ENCODE peak calls at places on chromosomes 13 and 19, in six cellular contexts. D is fibroblast of the aortic adventitia, W is heart right ventricle, A is OCI-LY7, E is ascending aorta, V is IMR-90. G is an unnamed sample.

GRCh38 chr13:114019367-114019766 is 45.5 kb upstream of the C13orf46 start:
- DNase-seq in D (no peak), W (no peak), A (peak; percentile 75), E (no peak), V (no peak), G (no peak)

GRCh38 chr13:58855283-58855682 is 1223.7 kb downstream of the PCDH17 start:
- DNase-seq in D (no peak), W (no peak), A (no peak), E (no peak), V (no peak), G (no peak)

GRCh38 chr19:52600639-52601024 is 30.5 kb downstream of the ZNF701 start:
- DNase-seq in D (no peak), W (no peak), A (peak; percentile 35), E (no peak), V (peak; percentile 3), G (peak; percentile 22)

GRCh38 chr19:5354403-5354802 is 13.8 kb upstream of the PTPRS start:
- DNase-seq in D (no peak), W (no peak), A (no peak), E (no peak), V (no peak), G (peak; percentile 55)

GRCh38 chr13:98059276-98059675 is 83.6 kb upstream of the FARP1 start:
- DNase-seq in D (no peak), W (no peak), A (no peak), E (no peak), V (no peak), G (no peak)

GRCh38 chr19:42113641-42114348 is 18.5 kb downstream of the POU2F2 start:
- DNase-seq in D (peak; percentile 94), W (no peak), A (peak; percentile 95), E (peak; percentile 29), V (peak; percentile 99), G (peak; percentile 76)

GRCh38 chr13:29886446-29886845 is 36.0 kb upstream of the UBL3 start:
- DNase-seq in D (no peak), W (no peak), A (no peak), E (no peak), V (no peak), G (no peak)

GRCh38 chr13:83498486-83499190 is 383.6 kb downstream of the SLITRK1 start:
- DNase-seq in D (peak; percentile 10), W (no peak), A (no peak), E (no peak), V (peak; percentile 37), G (no peak)

GRCh38 chr19:1154731-1155351 is 19.2 kb downstream of the SBNO2 start:
- DNase-seq in D (peak; percentile 92), W (peak; percentile 82), A (no peak), E (peak; percentile 76), V (peak; percentile 86), G (no peak)

GRCh38 chr13:77222000-77222690 is 104.7 kb downstream of the MYCBP2 start:
- DNase-seq in D (no peak), W (no peak), A (no peak), E (no peak), V (no peak), G (no peak)

GRCh38 chr19:39127812-39128510 is 2.4 kb downstream of the PAK4 start:
- DNase-seq in D (no peak), W (no peak), A (no peak), E (no peak), V (no peak), G (no peak)

GRCh38 chr13:73754727-73755292 is 379.4 kb downstream of the KLF12 start:
- DNase-seq in D (peak; percentile 79), W (peak; percentile 51), A (peak; percentile 66), E (no peak), V (peak; percentile 70), G (peak; percentile 15)

GRCh38 chr13:46666727-46667456 is 113.9 kb downstream of the LRCH1 start:
- DNase-seq in D (no peak), W (peak; percentile 47), A (peak; percentile 45), E (no peak), V (no peak), G (no peak)

GRCh38 chr13:30847697-30848307 is 58.3 kb upstream of the MEDAG start:
- DNase-seq in D (peak; percentile 100), W (peak; percentile 38), A (no peak), E (peak; percentile 48), V (peak; percentile 99), G (no peak)

GRCh38 chr13:45341799-45342584 is 1.0 kb upstream of the TPT1 start:
- DNase-seq in D (peak; percentile 75), W (no peak), A (no peak), E (peak; percentile 31), V (no peak), G (peak; percentile 26)

GRCh38 chr19:36212895-36213294 is 1.6 kb downstream of the ZNF565 start:
- DNase-seq in D (no peak), W (no peak), A (no peak), E (no peak), V (no peak), G (no peak)

GRCh38 chr19:36213793-36214387 is 575 bp downstream of the ZNF565 start:
- DNase-seq in D (no peak), W (peak; percentile 7), A (no peak), E (peak; percentile 12), V (peak; percentile 45), G (no peak)

GRCh38 chr19:36210497-36210896 is 4.0 kb downstream of the ZNF565 start:
- DNase-seq in D (no peak), W (no peak), A (no peak), E (no peak), V (peak; percentile 10), G (no peak)

GRCh38 chr19:36215276-36216171 is 618 bp downstream of the ZNF146 start:
- DNase-seq in D (peak; percentile 45), W (no peak), A (peak; percentile 48), E (no peak), V (peak; percentile 62), G (no peak)

GRCh38 chr19:36214388-36215275 is at the start of the genes ZNF146 and ZNF565:
- DNase-seq in D (peak; percentile 98), W (peak; percentile 98), A (peak; percentile 100), E (peak; percentile 96), V (peak; percentile 98), G (peak; percentile 91)
- TF ChIP-seq CTCF in D (no peak), W (no peak), A (no peak), E (no peak), V (no peak), G (no peak)

GRCh38 chr19:55212447-55212846 is 3.1 kb upstream of the PTPRH start:
- DNase-seq in D (no peak), W (no peak), A (peak; percentile 87), E (no peak), V (no peak), G (no peak)

GRCh38 chr19:55213547-55213946 is 4.2 kb upstream of the PTPRH start:
- DNase-seq in D (no peak), W (no peak), A (no peak), E (no peak), V (no peak), G (no peak)

GRCh38 chr19:55220525-55220924 is 8.0 kb downstream of the TMEM86B start:
- DNase-seq in D (no peak), W (no peak), A (no peak), E (no peak), V (no peak), G (no peak)

DNA sequence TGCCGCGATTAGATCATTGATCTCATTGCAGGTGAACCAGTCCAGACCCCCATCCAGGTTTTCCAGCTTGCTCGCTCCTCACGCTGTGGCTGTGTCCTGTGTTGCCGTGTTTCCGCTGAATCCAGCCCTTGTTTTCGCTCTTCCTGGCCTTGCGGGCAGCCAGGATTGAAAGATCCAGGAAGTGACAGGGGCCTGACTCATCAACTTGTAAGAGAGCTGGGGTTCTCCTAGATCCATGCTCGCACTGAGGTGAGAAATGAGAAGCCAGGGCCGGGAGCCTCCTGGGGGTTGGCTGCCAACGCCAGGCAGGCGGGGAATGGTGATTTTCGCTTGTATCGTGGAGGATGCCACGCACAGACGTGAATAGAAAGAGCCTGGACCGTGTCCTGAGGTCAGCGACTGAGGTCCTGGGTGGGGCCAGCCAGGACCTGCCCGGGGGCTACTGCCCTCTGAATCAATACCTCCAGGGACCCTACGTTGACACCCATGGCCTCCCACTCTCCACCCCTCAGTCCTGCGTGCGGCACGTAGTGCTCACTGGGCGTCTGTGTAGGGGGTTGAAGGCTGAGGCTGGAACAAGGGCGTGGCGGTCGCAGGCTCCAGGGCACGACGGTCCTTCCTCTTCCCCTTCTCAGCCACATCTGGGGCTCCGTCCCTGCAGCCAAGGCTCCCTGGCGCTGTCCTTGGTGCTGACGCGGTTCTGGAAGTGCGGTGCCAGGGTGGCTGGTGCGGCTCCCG is 7.3 kb upstream of the PTPRH start:
- DNase-seq in D (peak; percentile 100), W (peak; percentile 85), A (peak; percentile 69), E (peak; percentile 25), V (peak; percentile 100), G (peak; percentile 62)
- TF ChIP-seq CTCF in D (peak; percentile 12), W (no peak), A (no peak), E (no peak), V (peak; percentile 1), G (no peak)

GRCh38 chr13:64154514-64154913 is 2738.9 kb upstream of the PCDH20 start:
- DNase-seq in D (peak; percentile 71), W (no peak), A (no peak), E (no peak), V (peak; percentile 40), G (no peak)
- TF ChIP-seq CTCF in D (peak; percentile 44), W (no peak), A (no peak), E (no peak), V (peak; percentile 51), G (no peak)

GRCh38 chr19:51415187-51415586 is 2.3 kb downstream of the SIGLEC10 start:
- DNase-seq in D (no peak), W (no peak), A (no peak), E (no peak), V (no peak), G (no peak)
- TF ChIP-seq CTCF in D (no peak), W (no peak), A (no peak), E (no peak), V (no peak), G (no peak)

DNA sequence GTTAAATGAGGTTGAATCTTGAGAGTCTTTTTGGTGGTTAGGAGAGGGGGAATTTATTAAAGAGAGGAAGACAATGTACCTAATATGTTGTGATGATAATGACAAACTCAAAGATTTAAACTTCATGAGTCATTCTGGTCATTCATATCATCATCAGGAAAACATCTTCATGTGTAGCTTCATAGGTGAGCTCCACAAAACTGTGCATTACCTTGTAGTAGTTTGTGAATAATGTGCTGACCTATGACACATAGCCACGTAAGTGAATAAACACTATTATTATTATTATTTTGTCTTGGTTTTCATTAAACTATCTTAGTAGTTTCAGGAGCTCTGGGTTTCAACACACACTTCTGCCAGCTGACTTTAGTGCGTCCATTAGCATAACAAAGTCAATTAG is 997 bp upstream of the GPC6 start:
- DNase-seq in D (no peak), W (no peak), A (no peak), E (no peak), V (no peak), G (no peak)
- TF ChIP-seq CTCF in D (no peak), W (no peak), A (no peak), E (no peak), V (no peak), G (no peak)

GRCh38 chr19:18346091-18346490 is 5.7 kb downstream of the PGPEP1 start:
- DNase-seq in D (no peak), W (no peak), A (no peak), E (no peak), V (no peak), G (no peak)
- TF ChIP-seq CTCF in D (no peak), W (no peak), A (no peak), E (no peak), V (no peak), G (no peak)

DNA sequence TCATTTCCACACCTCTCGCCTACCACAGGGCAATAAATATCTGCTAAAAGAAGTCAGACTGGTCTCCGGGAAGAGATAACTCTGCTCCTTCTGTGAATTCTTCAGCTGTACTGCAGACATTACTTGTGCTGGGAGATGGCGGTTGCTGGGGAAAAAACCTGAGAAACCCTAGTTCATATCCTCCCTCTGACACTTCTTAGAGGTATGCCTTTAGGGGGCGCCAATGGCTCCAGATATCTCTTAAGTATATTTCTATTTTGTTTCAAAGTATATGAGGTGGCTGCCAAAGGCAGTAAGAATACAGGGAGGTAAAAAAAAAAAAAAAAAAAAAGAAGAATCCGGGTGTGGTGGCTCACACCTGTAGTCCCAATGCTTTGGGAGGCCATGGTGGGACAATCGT is 175.2 kb downstream of the PAN3 start:
- DNase-seq in D (peak; percentile 34), W (no peak), A (peak; percentile 23), E (no peak), V (peak; percentile 57), G (peak; percentile 43)
- TF ChIP-seq CTCF in D (peak; percentile 26), W (no peak), A (peak; percentile 62), E (no peak), V (peak; percentile 51), G (peak; percentile 21)

G was measured in GM13977.